ENCODE peak calls at places on chromosomes 13 and 19, in six cellular contexts. Q is left lobe of liver; K is WTC11; F is omental fat pad; I is naive B cell; E is activated CD8-positive, alpha-beta T cell treated with anti-CD3 and anti-CD28 coated beads, Interleukin-2, amount 10 ng/mL, durations not matched to agents 7 days and 5 days. P is an unnamed sample.

GRCh38 chr13:60328073-60328472 is 68.9 kb upstream of the TDRD3 start:
- DNase-seq in Q (no peak), K (no peak), F (no peak), I (no peak), E (no peak), P (no peak)

GRCh38 chr19:16372065-16372915 is 47.7 kb downstream of the KLF2 start:
- DNase-seq in Q (no peak), K (no peak), F (no peak), I (no peak), E (peak), P (no peak)

GRCh38 chr13:97142452-97142851 is 79.7 kb upstream of the MBNL2 start:
- DNase-seq in Q (peak), K (peak), F (no peak), I (no peak), E (no peak), P (no peak)

GRCh38 chr13:43127103-43127817 is 103.9 kb downstream of the DNAJC15 start:
- DNase-seq in Q (no peak), K (no peak), F (no peak), I (no peak), E (no peak), P (no peak)

GRCh38 chr13:94345374-94346195 is 133.9 kb downstream of the DCT start:
- DNase-seq in Q (no peak), K (no peak), F (no peak), I (no peak), E (peak), P (no peak)

GRCh38 chr13:98142427-98143156 is at the start of gene FARP1:
- DNase-seq in Q (peak), K (peak), F (no peak), I (peak), E (peak), P (peak)

GRCh38 chr13:37225414-37226047 is 120.1 kb upstream of the CSNK1A1L start:
- DNase-seq in Q (no peak), K (no peak), F (no peak), I (no peak), E (no peak), P (no peak)

GRCh38 chr19:28511655-28512054 is 701.3 kb downstream of the UQCRFS1 start:
- DNase-seq in Q (no peak), K (no peak), F (no peak), I (no peak), E (no peak), P (no peak)

GRCh38 chr13:95833126-95833525 is 156.2 kb downstream of the DNAJC3 start:
- DNase-seq in Q (no peak), K (no peak), F (no peak), I (no peak), E (no peak), P (no peak)

GRCh38 chr19:18850560-18851375 is 19.0 kb downstream of the UPF1 start:
- DNase-seq in Q (no peak), K (no peak), F (no peak), I (no peak), E (no peak), P (no peak)

GRCh38 chr19:47436712-47437401 is 17.5 kb upstream of the MEIS3 start:
- DNase-seq in Q (peak), K (peak), F (peak), I (peak), E (peak), P (peak)

GRCh38 chr13:67792151-67792665 is 562.1 kb upstream of the PCDH9 start:
- DNase-seq in Q (no peak), K (no peak), F (no peak), I (no peak), E (no peak), P (no peak)

GRCh38 chr19:5838437-5839311 is 828 bp downstream of the FUT6 start:
- DNase-seq in Q (no peak), K (no peak), F (no peak), I (no peak), E (no peak), P (no peak)

GRCh38 chr19:55407625-55408319 is at the start of gene UBE2S:
- DNase-seq in Q (peak), K (peak), F (peak), I (peak), E (peak), P (peak)

GRCh38 chr19:53389591-53390377 is 5.2 kb upstream of the ZNF765 start:
- DNase-seq in Q (no peak), K (peak), F (no peak), I (no peak), E (no peak), P (no peak)

GRCh38 chr13:37984357-37984756 is 114.8 kb upstream of the TRPC4 start:
- DNase-seq in Q (no peak), K (peak), F (no peak), I (no peak), E (no peak), P (no peak)

GRCh38 chr13:112885782-112886268 is 83.2 kb upstream of the MCF2L start:
- DNase-seq in Q (peak), K (peak), F (peak), I (no peak), E (no peak), P (peak)

GRCh38 chr19:46620267-46620666 is 4.6 kb downstream of the PTGIR start:
- DNase-seq in Q (no peak), K (no peak), F (no peak), I (no peak), E (no peak), P (no peak)

GRCh38 chr19:29013325-29013724 is 199.6 kb downstream of the UQCRFS1 start:
- DNase-seq in Q (no peak), K (no peak), F (no peak), I (no peak), E (no peak), P (no peak)

GRCh38 chr13:110499621-110500281 is 61.8 kb downstream of the RAB20 start:
- DNase-seq in Q (no peak), K (no peak), F (no peak), I (no peak), E (no peak), P (no peak)

GRCh38 chr19:57192064-57192395 is 730 bp downstream of the ZNF264 start:
- DNase-seq in Q (no peak), K (no peak), F (no peak), I (no peak), E (no peak), P (no peak)

GRCh38 chr19:37855098-37855497 is 51.3 kb downstream of the WDR87 start:
- DNase-seq in Q (no peak), K (no peak), F (no peak), I (peak), E (peak), P (no peak)

P was measured in suprapubic skin.